ENCODE peak calls at places on chromosomes 11 and 22, in ten cellular contexts. J is GM23338, L is heart left ventricle, V is AG09319, P is heart right ventricle, Z is body of pancreas, B is stomach, T is tibial artery, M is ovary, S is PC-3. D is an unnamed sample.

GRCh38 chr22:41380993-41381328 is 781 bp upstream of the TEF start:
- DNase-seq in J (no peak), L (peak), V (peak), P (peak), Z (peak), B (peak), T (peak), M (no peak), S (peak), D (no peak)

GRCh38 chr22:25658641-25659040 is 83.3 kb upstream of the MYO18B start:
- DNase-seq in J (no peak), L (no peak), V (no peak), P (no peak), Z (no peak), B (no peak), T (no peak), M (peak), S (no peak), D (no peak)

GRCh38 chr22:44244265-44244822 is 63.6 kb downstream of the PARVG start:
- DNase-seq in J (no peak), L (no peak), V (no peak), P (no peak), Z (no peak), B (peak), T (no peak), M (no peak), S (no peak), D (peak)

GRCh38 chr11:125123947-125124633 is 12.7 kb upstream of the TMEM218 start:
- DNase-seq in J (peak), L (peak), V (peak), P (peak), Z (peak), B (peak), T (peak), M (peak), S (peak), D (no peak)

GRCh38 chr11:130315354-130315970 is 745 bp upstream of the ZBTB44 start:
- DNase-seq in J (peak), L (peak), V (no peak), P (peak), Z (peak), B (peak), T (no peak), M (peak), S (no peak), D (no peak)

GRCh38 chr22:44701824-44702478 is at the start of gene PRR5:
- DNase-seq in J (peak), L (peak), V (peak), P (peak), Z (peak), B (peak), T (peak), M (peak), S (peak), D (peak)

GRCh38 chr11:15683528-15683927 is 568.8 kb downstream of the INSC start:
- DNase-seq in J (no peak), L (no peak), V (no peak), P (no peak), Z (no peak), B (no peak), T (no peak), M (no peak), S (no peak), D (no peak)

GRCh38 chr11:28447226-28447625 is 339.0 kb downstream of the METTL15 start:
- DNase-seq in J (no peak), L (no peak), V (no peak), P (no peak), Z (no peak), B (no peak), T (no peak), M (no peak), S (no peak), D (no peak)

GRCh38 chr11:34209809-34210208 is 104.4 kb downstream of the NAT10 start:
- DNase-seq in J (peak), L (no peak), V (no peak), P (no peak), Z (no peak), B (no peak), T (no peak), M (no peak), S (no peak), D (no peak)

GRCh38 chr11:77309401-77310085 is 8.1 kb upstream of the GDPD4 start:
- DNase-seq in J (no peak), L (no peak), V (no peak), P (no peak), Z (no peak), B (no peak), T (no peak), M (no peak), S (no peak), D (no peak)

GRCh38 chr11:73230276-73230875 is 12.3 kb downstream of the P2RY2 start:
- DNase-seq in J (no peak), L (no peak), V (no peak), P (no peak), Z (no peak), B (no peak), T (no peak), M (peak), S (no peak), D (no peak)

GRCh38 chr11:118901494-118902335 is 18.0 kb downstream of the CXCR5 start:
- DNase-seq in J (no peak), L (no peak), V (no peak), P (no peak), Z (peak), B (no peak), T (no peak), M (no peak), S (no peak), D (no peak)

GRCh38 chr11:59545179-59546020 is 34.1 kb downstream of the OR4D9 start:
- DNase-seq in J (peak), L (no peak), V (no peak), P (no peak), Z (no peak), B (no peak), T (no peak), M (peak), S (no peak), D (no peak)

GRCh38 chr22:38432264-38432663 is 22.7 kb downstream of the KCNJ4 start:
- DNase-seq in J (no peak), L (no peak), V (peak), P (no peak), Z (no peak), B (no peak), T (no peak), M (no peak), S (no peak), D (no peak)

GRCh38 chr11:92376146-92376599 is 151.6 kb downstream of the FAT3 start:
- DNase-seq in J (peak), L (no peak), V (no peak), P (no peak), Z (no peak), B (no peak), T (no peak), M (no peak), S (no peak), D (no peak)

GRCh38 chr11:95802806-95803205 is 12.5 kb downstream of the CEP57 start:
- DNase-seq in J (no peak), L (no peak), V (no peak), P (no peak), Z (no peak), B (no peak), T (no peak), M (no peak), S (no peak), D (no peak)

GRCh38 chr11:126484266-126484665 is 128.8 kb downstream of the ST3GAL4 start:
- DNase-seq in J (no peak), L (no peak), V (peak), P (no peak), Z (no peak), B (no peak), T (no peak), M (no peak), S (peak), D (no peak)

GRCh38 chr22:45638834-45639746 is 32.5 kb upstream of the ATXN10 start:
- DNase-seq in J (peak), L (peak), V (peak), P (no peak), Z (peak), B (peak), T (peak), M (no peak), S (peak), D (no peak)

GRCh38 chr11:111370902-111371578 is 8.0 kb downstream of the POU2AF1 start:
- DNase-seq in J (no peak), L (no peak), V (no peak), P (no peak), Z (peak), B (no peak), T (no peak), M (no peak), S (no peak), D (no peak)

GRCh38 chr11:36060926-36061325 is 117.1 kb downstream of the LDLRAD3 start:
- DNase-seq in J (no peak), L (no peak), V (no peak), P (no peak), Z (no peak), B (no peak), T (no peak), M (no peak), S (no peak), D (no peak)

GRCh38 chr11:110907629-110908028 is 195.4 kb upstream of the ARHGAP20 start:
- DNase-seq in J (no peak), L (no peak), V (peak), P (no peak), Z (no peak), B (peak), T (no peak), M (no peak), S (peak), D (no peak)

DNA sequence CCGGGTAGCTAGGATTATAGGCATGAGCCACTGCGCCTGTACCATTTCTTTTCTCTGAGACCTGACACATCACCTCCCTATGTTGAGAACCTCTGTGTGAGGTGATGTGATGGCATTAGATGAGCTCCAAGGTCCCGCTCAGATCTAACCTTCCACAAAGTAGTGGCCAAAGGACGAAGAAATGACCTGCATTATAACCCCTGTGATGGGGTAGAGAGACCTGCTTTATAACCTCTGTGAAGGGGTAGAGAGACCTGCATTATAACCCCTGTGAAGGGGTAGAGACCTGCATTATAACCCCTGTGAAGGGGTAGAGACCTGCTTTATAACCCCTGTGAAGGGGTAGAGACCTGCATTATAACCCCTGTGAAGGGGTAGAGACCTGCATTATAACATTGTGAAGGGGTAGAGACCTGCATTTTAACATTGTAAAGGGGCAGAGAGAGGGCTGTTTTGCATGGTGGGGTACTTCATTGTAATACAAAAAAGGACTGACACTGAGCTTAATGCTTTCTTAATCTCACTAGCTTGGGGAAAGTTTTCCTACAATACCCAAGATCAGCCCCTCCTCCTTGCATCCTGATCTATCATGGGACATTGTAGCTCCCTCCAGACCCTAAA is 8.5 kb downstream of the MIEF1 start:
- DNase-seq in J (peak), L (no peak), V (no peak), P (no peak), Z (no peak), B (no peak), T (no peak), M (no peak), S (no peak), D (no peak)
- TF ChIP-seq CTCF in J (no peak), L (no peak), V (no peak), P (no peak), Z (no peak), B (no peak), T (no peak), M (no peak), S (no peak), D (no peak)

DNA sequence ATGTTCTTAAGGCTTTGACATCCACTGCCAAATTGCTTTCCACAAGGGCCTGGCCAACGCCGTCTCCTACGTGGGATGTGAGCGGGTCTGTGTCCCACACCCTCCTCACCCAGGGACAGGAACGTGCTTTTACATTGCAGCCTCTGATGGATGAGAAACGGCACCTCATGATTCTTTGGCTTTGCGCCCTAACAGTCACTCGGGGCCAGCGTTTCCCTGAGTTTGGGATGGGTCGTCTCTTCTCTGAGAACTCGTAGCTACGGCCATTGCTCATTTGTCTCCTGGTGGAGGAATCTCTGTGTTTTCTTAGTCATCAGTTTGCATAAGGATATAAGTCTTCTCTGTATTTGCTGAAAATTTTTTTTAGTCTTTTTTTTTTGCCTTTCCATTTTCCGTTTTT is 11.8 kb downstream of the TNNT3 start:
- DNase-seq in J (no peak), L (peak), V (no peak), P (peak), Z (no peak), B (no peak), T (peak), M (no peak), S (no peak), D (peak)
- TF ChIP-seq CTCF in J (no peak), L (no peak), V (no peak), P (no peak), Z (no peak), B (no peak), T (no peak), M (no peak), S (no peak), D (no peak)

GRCh38 chr11:65637794-65638317 is at the start of gene SIPA1:
- DNase-seq in J (peak), L (peak), V (peak), P (peak), Z (peak), B (peak), T (peak), M (peak), S (peak), D (peak)
- TF ChIP-seq CTCF in J (peak), L (peak), V (peak), P (peak), Z (peak), B (no peak), T (peak), M (no peak), S (peak), D (peak)

GRCh38 chr22:50695421-50696250 is 23.0 kb downstream of the SHANK3 start:
- DNase-seq in J (no peak), L (peak), V (no peak), P (no peak), Z (peak), B (no peak), T (no peak), M (no peak), S (no peak), D (no peak)

GRCh38 chr22:50696251-50696798 is 23.7 kb downstream of the SHANK3 start:
- DNase-seq in J (no peak), L (peak), V (no peak), P (no peak), Z (no peak), B (no peak), T (no peak), M (no peak), S (no peak), D (no peak)

GRCh38 chr22:50698546-50698945 is 25.9 kb downstream of the SHANK3 start:
- DNase-seq in J (no peak), L (peak), V (no peak), P (no peak), Z (peak), B (no peak), T (no peak), M (no peak), S (no peak), D (no peak)

GRCh38 chr22:50697667-50698506 is 25.3 kb downstream of the SHANK3 start:
- DNase-seq in J (no peak), L (peak), V (no peak), P (no peak), Z (peak), B (no peak), T (no peak), M (no peak), S (no peak), D (no peak)

DNA sequence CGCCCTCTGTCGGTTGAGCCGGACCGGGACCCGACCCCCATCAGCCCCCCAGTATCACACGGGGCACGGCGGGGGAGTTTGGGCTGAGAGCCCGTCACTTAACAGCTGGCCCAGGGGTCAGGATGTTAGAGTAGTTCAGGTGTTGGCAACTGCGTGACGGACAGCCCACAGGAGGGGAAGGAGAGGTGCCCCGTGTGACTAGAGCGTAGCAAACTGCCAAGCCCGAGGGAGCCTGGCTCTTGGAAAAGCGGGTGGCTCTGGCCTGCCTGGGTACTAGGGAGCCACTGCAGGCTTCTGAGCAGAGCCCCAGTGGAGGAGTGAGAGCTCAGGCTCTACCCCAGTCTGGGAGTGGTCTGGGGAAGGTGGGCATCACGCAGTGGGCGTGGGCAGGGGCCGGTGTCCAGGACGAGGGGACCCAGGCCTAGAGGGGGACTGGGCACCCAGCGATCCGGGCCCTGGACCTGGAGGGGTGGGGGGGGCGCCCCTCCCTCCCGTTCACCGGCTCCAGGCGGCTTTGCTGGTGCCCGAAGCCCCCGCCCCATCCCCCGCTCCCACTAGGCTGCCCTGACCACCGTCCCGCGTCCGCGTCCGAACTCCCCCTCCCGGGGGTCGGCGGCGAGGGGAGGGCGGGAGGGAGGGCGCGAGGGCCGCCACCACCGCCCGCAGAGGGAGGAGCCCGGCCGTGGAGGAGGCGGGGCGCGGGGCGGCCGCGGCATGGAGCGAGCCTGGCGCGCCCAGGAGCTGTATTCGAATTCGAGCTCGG is 24.4 kb downstream of the SHANK3 start:
- DNase-seq in J (peak), L (peak), V (no peak), P (no peak), Z (peak), B (no peak), T (no peak), M (no peak), S (peak), D (no peak)
- TF ChIP-seq CTCF in J (peak), L (peak), V (peak), P (peak), Z (peak), B (no peak), T (no peak), M (no peak), S (no peak), D (peak)

GRCh38 chr11:123741159-123741951 is at the start of gene ZNF202:
- DNase-seq in J (peak), L (peak), V (peak), P (peak), Z (peak), B (peak), T (peak), M (peak), S (peak), D (peak)
- TF ChIP-seq CTCF in J (no peak), L (no peak), V (peak), P (peak), Z (peak), B (no peak), T (no peak), M (no peak), S (no peak), D (peak)

GRCh38 chr11:6604081-6604626 is 580 bp downstream of the ILK start:
- DNase-seq in J (peak), L (peak), V (peak), P (peak), Z (peak), B (peak), T (peak), M (peak), S (peak), D (peak)
- TF ChIP-seq CTCF in J (peak), L (no peak), V (peak), P (peak), Z (no peak), B (no peak), T (peak), M (no peak), S (peak), D (peak)

DNA sequence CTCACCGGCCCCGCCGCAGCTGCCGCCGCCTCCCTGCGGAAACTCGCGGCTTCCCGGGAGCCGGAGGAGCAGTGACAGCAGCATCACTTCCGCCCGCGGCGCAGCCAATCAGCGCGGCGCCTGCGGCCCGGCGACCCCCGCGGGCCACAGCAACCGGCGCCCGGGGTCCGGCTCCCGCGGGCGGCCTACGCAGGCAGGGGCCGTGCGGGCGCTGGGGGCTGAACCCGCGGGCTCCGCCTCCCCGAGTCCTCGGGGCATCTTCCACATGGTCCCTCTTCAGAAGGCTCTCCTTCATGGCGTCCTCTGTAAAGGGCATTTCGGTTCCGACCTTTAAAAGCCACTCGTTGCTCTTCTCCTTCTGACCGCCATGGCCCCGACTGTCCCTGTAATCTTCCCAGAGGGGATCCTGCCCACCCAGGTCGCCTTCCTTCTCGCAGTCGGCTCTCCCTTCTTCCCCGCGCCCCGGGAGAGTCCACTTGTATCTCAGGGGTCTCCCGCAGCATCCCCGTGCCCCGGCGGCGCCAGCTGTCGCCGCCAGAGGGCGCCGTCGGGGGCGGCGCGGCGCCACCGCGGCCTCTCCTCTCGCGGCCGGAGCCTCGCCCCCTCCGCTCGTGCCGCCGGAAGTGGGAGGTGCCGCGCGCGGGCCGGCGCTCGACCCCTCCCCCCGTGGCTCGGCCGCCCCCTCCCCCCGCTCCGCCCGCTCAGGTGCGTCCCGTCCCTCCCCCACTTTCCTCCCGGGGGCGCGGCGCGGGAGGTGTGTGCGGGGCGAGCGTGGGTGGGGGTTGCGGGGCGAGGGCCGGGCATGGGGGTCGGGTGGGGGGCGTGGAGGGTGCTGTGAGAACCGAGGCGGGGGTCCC is at the start of the genes PCSK7 and RNF214:
- DNase-seq in J (peak), L (peak), V (peak), P (peak), Z (peak), B (peak), T (peak), M (peak), S (peak), D (peak)
- TF ChIP-seq CTCF in J (peak), L (peak), V (peak), P (peak), Z (peak), B (peak), T (peak), M (peak), S (peak), D (peak)

GRCh38 chr22:49997932-49998717 is 14.4 kb downstream of the IL17REL start:
- DNase-seq in J (no peak), L (no peak), V (no peak), P (no peak), Z (no peak), B (no peak), T (no peak), M (peak), S (no peak), D (no peak)
- TF ChIP-seq CTCF in J (no peak), L (no peak), V (no peak), P (no peak), Z (no peak), B (no peak), T (no peak), M (no peak), S (no peak), D (no peak)

D was measured in osteocyte.